ENCODE peak calls at places on chromosomes 13 and 19, in four cellular contexts. Z is K562, G is GM12891, R is GM12878. J is an unnamed sample.

GRCh38 chr13:110853235-110853721 is 61.6 kb downstream of the ANKRD10 start:
- DNase-seq in Z (no peak), G (no peak), R (no peak), J (no peak)

GRCh38 chr19:50795665-50796073 is 5.5 kb downstream of the ACP4 start:
- DNase-seq in Z (no peak), G (no peak), R (no peak), J (peak)

GRCh38 chr19:42292963-42293362 is 9.0 kb upstream of the PRR19 start:
- DNase-seq in Z (no peak), G (no peak), R (no peak), J (no peak)

GRCh38 chr19:16324064-16324383 is 602 bp upstream of the KLF2 start:
- DNase-seq in Z (no peak), G (no peak), R (no peak), J (no peak)

GRCh38 chr19:14473915-14474578 is 1.1 kb downstream of the PTGER1 start:
- DNase-seq in Z (no peak), G (no peak), R (no peak), J (no peak)

GRCh38 chr19:17020823-17021222 is 5.8 kb downstream of the CPAMD8 start:
- DNase-seq in Z (peak), G (no peak), R (no peak), J (no peak)

GRCh38 chr13:100035936-100036335 is 53.0 kb upstream of the PCCA start:
- DNase-seq in Z (no peak), G (no peak), R (no peak), J (no peak)

GRCh38 chr13:99987180-99988047 is 5.8 kb downstream of the ZIC2 start:
- DNase-seq in Z (no peak), G (no peak), R (no peak), J (no peak)

GRCh38 chr13:109813663-109814062 is 27.3 kb upstream of the IRS2 start:
- DNase-seq in Z (no peak), G (no peak), R (no peak), J (no peak)

GRCh38 chr13:75760182-75760981 is 124.3 kb downstream of the LMO7 start:
- DNase-seq in Z (no peak), G (no peak), R (no peak), J (no peak)

GRCh38 chr13:92345627-92346026 is 881.0 kb upstream of the GPC6 start:
- DNase-seq in Z (no peak), G (no peak), R (no peak), J (no peak)

GRCh38 chr13:45333973-45334922 is 6.7 kb downstream of the TPT1 start:
- DNase-seq in Z (no peak), G (no peak), R (no peak), J (no peak)

GRCh38 chr19:48481846-48482639 is 12.9 kb downstream of the CYTH2 start:
- DNase-seq in Z (no peak), G (no peak), R (no peak), J (no peak)

GRCh38 chr19:5803752-5804515 is 933 bp upstream of the NRTN start:
- DNase-seq in Z (peak), G (peak), R (peak), J (peak)

GRCh38 chr19:17184381-17184841 is 30.7 kb upstream of the USE1 start:
- DNase-seq in Z (no peak), G (no peak), R (no peak), J (no peak)

GRCh38 chr13:29319451-29319850 is 276.0 kb downstream of the SLC7A1 start:
- DNase-seq in Z (no peak), G (no peak), R (no peak), J (no peak)

GRCh38 chr13:51797664-51798488 is 6.1 kb downstream of the DHRS12 start:
- DNase-seq in Z (no peak), G (peak), R (no peak), J (no peak)

GRCh38 chr19:58581227-58582141 is 8.3 kb upstream of the MZF1 start:
- DNase-seq in Z (peak), G (peak), R (no peak), J (peak)

GRCh38 chr19:5085566-5085965 is 116.7 kb downstream of the KDM4B start:
- DNase-seq in Z (no peak), G (no peak), R (no peak), J (no peak)

GRCh38 chr19:37077615-37077928 is 661 bp upstream of the ZNF420 start:
- DNase-seq in Z (no peak), G (no peak), R (no peak), J (no peak)

GRCh38 chr13:111167290-111167689 is 52.2 kb downstream of the ARHGEF7 start:
- DNase-seq in Z (no peak), G (no peak), R (no peak), J (no peak)

GRCh38 chr13:40170982-40171381 is 495.5 kb downstream of the FOXO1 start:
- DNase-seq in Z (no peak), G (no peak), R (no peak), J (no peak)

GRCh38 chr13:50123002-50123401 is 107.8 kb downstream of the KCNRG start:
- DNase-seq in Z (no peak), G (no peak), R (no peak), J (no peak)

GRCh38 chr13:101267656-101268055 is 148.7 kb downstream of the NALCN start:
- DNase-seq in Z (no peak), G (no peak), R (no peak), J (no peak)

GRCh38 chr19:409515-410242 is 732 bp upstream of the C2CD4C start:
- DNase-seq in Z (peak), G (no peak), R (no peak), J (no peak)

GRCh38 chr13:100128373-100128772 is 39.5 kb downstream of the PCCA start:
- DNase-seq in Z (no peak), G (no peak), R (no peak), J (no peak)

GRCh38 chr13:77429320-77430142 is 102.6 kb upstream of the MYCBP2 start:
- DNase-seq in Z (no peak), G (no peak), R (peak), J (no peak)

GRCh38 chr19:43720936-43721335 is 5.1 kb downstream of the IRGC start:
- DNase-seq in Z (no peak), G (no peak), R (no peak), J (no peak)

GRCh38 chr13:24178847-24179845 is 18.6 kb downstream of the SPATA13 start:
- DNase-seq in Z (no peak), G (no peak), R (no peak), J (no peak)

GRCh38 chr19:55482128-55482961 is 2.6 kb upstream of the NAT14 start:
- DNase-seq in Z (no peak), G (no peak), R (no peak), J (no peak)

GRCh38 chr13:85582890-85583289 is 216.3 kb downstream of the SLITRK6 start:
- DNase-seq in Z (no peak), G (no peak), R (no peak), J (no peak)

GRCh38 chr19:1102407-1103106 is 1.2 kb upstream of the GPX4 start:
- DNase-seq in Z (no peak), G (no peak), R (peak), J (no peak)

GRCh38 chr19:1882089-1882785 is 3.1 kb downstream of the ABHD17A start:
- DNase-seq in Z (no peak), G (no peak), R (no peak), J (peak)

GRCh38 chr19:33444238-33444992 is 70.9 kb downstream of the CEBPG start:
- DNase-seq in Z (no peak), G (no peak), R (no peak), J (no peak)

GRCh38 chr13:22696433-22696832 is 484.3 kb upstream of the SGCG start:
- DNase-seq in Z (no peak), G (no peak), R (no peak), J (no peak)

GRCh38 chr13:38730332-38730731 is 43.5 kb downstream of the FREM2 start:
- DNase-seq in Z (no peak), G (no peak), R (no peak), J (no peak)

GRCh38 chr19:2716722-2717637 is 4.2 kb downstream of the DIRAS1 start:
- DNase-seq in Z (no peak), G (no peak), R (no peak), J (no peak)

GRCh38 chr13:110648155-110648819 is 32.9 kb downstream of the NAXD start:
- DNase-seq in Z (no peak), G (no peak), R (no peak), J (no peak)

GRCh38 chr13:99151516-99151915 is 49.1 kb upstream of the UBAC2 start:
- DNase-seq in Z (peak), G (no peak), R (no peak), J (no peak)

GRCh38 chr13:42597505-42597904 is 23.6 kb downstream of the TNFSF11 start:
- DNase-seq in Z (no peak), G (no peak), R (no peak), J (no peak)

GRCh38 chr19:11418518-11419506 is at the start of gene RGL3:
- DNase-seq in Z (peak), G (no peak), R (no peak), J (no peak)
- TF ChIP-seq SPI1 in Z (no peak), G (no peak), R (no peak), J (no peak)

DNA sequence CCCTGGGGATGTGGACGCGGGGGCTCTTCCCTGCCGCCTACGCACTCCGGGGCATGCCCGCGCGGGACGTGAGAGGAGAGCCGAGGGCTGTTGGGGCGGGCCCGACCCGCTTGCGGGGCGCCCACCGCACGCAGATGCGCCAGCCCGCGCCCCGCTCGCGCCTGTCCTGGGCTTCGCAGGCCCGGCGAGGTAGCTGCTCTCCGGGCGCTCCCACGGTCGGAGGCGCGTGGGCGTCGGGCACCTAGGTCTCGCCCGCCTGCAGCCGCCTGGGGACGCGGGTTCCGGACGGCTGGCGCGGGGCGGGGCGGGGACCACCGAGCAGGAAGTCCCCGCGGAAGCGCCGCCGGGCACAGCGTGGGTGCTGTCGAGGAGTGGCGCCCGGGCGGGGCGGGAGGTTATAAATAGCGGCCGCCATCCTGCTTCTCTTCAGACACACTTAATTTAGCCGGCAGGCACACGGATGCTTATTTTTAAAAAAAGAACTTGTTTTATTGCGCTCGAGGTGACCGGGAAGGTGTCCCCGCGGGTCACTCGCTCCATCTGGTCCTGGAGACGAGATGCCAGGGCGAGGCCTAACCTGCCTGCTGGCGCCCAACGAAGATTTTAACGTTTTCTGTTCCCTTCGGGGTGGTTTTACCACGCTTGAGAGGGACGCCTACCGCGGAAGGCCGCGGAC is 561 bp upstream of the GJA3 start:
- DNase-seq in Z (no peak), G (no peak), R (no peak), J (no peak)
- TF ChIP-seq SPI1 in Z (no peak), G (no peak), R (no peak), J (no peak)

DNA sequence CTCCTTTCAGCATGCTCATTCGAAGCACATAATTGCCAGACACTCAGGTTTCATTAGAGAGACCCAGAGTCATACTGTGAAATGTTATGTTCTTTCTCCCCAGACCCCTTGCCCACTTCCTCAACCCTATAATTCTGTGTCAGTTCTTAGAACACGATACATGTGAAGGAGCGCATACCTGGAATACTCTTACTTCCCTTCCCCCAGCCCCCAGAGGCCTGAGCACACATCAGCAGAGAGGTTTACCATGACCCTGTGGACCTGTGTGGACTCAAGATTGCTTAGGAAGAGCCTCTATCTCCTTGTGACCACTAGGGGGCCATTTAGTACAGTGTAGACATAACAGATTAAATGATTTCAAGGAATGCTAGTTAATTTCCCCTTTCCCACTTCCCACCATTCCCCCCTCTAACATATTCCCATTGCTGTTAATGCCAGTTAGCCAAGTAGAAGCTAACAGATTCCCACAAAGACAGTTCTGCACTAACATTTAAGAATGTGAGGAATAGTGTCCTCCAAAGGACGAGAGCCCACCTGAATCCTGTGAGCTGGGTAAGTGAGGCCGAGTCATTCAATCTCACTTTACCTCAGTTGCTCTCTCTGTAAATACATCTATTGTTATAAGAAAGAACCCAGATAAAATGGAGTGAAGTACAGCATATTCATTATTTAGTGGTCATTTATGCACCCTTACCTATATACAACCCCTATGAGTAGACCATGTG is 154.2 kb upstream of the MAB21L1 start:
- DNase-seq in Z (peak), G (peak), R (no peak), J (peak)
- TF ChIP-seq SPI1 in Z (no peak), G (no peak), R (no peak), J (no peak)

GRCh38 chr13:113066142-113066455 is 39.5 kb upstream of the F7 start:
- DNase-seq in Z (no peak), G (no peak), R (no peak), J (no peak)
- TF ChIP-seq SPI1 in Z (no peak), G (no peak), R (no peak), J (no peak)

DNA sequence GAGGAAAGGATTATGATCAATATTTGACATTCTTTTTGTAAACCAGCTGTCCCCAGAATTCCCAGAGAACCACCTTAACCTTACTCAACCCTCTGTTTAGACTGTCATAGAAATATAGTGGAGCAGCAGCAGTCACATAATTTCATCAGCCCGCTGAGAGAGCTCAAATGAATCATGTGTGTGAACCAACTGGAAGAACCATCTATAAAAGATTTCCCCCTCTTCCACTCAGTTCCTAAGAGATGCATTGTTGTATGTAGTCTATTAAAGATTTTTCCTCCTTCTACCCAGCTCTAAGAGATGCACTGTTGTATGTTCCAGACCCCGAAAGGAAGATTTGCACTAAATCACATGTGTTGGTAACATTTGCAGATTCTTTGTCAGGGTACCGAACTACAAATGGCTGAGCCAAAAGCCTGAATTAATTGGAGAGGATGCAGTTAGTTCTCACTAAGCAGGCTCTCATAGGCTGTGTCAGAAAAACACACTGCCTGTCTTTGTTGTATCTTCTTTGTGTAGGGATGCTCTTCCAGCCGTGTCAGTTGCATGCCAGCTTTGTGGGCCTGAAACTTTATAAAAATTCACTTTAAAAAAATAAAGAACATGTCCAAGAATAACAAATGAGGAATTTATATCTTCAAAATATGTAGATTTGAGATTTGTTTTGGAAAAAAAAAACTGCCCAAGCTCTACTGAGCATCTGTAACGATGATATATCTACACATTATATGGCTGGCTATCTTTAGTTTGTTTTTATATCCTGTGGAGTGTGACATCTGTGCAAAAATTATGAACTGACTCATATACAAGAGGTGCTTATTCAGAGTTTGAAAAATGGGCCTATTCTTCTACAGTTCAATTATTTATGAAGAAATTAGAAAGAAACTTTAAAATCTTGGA is 223.2 kb downstream of the MZT1 start:
- DNase-seq in Z (no peak), G (no peak), R (no peak), J (no peak)
- TF ChIP-seq SPI1 in Z (no peak), G (no peak), R (no peak), J (no peak)

GRCh38 chr13:27472941-27473340 is 22.6 kb upstream of the MTIF3 start:
- DNase-seq in Z (no peak), G (no peak), R (no peak), J (no peak)
- TF ChIP-seq SPI1 in Z (no peak), G (no peak), R (no peak), J (no peak)

DNA sequence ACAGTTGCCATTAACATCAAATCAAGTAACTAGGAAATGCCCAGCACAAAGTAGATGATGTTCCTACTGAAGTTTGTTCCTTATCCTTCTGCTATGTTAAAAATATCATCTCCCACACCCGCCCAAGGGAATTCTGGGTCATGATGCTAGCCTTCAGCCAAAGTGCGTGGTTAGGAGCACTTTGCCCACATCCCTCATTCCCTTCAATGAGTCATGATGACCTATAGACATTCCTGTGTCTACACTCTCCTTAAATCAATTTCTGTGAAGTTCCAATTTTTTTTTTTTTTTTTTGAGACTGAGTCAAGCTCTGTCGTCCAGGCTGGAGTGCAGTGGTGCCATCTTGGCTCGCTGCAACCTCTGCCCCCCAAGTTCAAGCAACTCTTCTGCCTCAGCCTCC is 17.0 kb downstream of the RXFP2 start:
- DNase-seq in Z (no peak), G (no peak), R (no peak), J (no peak)
- TF ChIP-seq SPI1 in Z (no peak), G (no peak), R (no peak), J (no peak)

GRCh38 chr19:38210458-38210987 is 13.5 kb downstream of the DPF1 start:
- DNase-seq in Z (peak), G (no peak), R (no peak), J (no peak)
- TF ChIP-seq SPI1 in Z (no peak), G (no peak), R (no peak), J (no peak)

J was measured in HL-60.